ENCODE peak calls at places on chromosomes 7 and 10, in six cellular contexts. B is fibroblast of pulmonary artery, N is KG1, D is HEK293T, A is NCI-H2081, O is ACHN. K is an unnamed sample.

GRCh38 chr10:112559328-112559727 is 112.3 kb downstream of the VTI1A start:
- DNase-seq in B (no peak), N (no peak), D (no peak), A (no peak), O (no peak), K (no peak)

GRCh38 chr10:8438603-8439002 is 384.1 kb downstream of the GATA3 start:
- DNase-seq in B (no peak), N (no peak), D (no peak), A (no peak), O (no peak), K (no peak)

GRCh38 chr7:129438839-129439640 is 4.8 kb downstream of the STRIP2 start:
- DNase-seq in B (peak; percentile 68), N (no peak), D (no peak), A (no peak), O (peak; percentile 82), K (no peak)

GRCh38 chr10:33103980-33104379 is 145.9 kb upstream of the ITGB1 start:
- DNase-seq in B (no peak), N (no peak), D (no peak), A (no peak), O (no peak), K (no peak)

GRCh38 chr7:47792521-47793121 is 155.6 kb downstream of the PKD1L1 start:
- DNase-seq in B (peak; percentile 50), N (no peak), D (no peak), A (no peak), O (peak; percentile 35), K (no peak)

GRCh38 chr7:151692721-151693120 is 173.0 kb upstream of the RHEB start:
- DNase-seq in B (no peak), N (no peak), D (no peak), A (peak; percentile 84), O (no peak), K (no peak)

GRCh38 chr10:132637477-132638129 is 100.0 kb downstream of the INPP5A start:
- DNase-seq in B (peak; percentile 79), N (no peak), D (peak; percentile 81), A (peak; percentile 7), O (peak; percentile 60), K (peak; percentile 68)

GRCh38 chr7:74505426-74506328 is 52.0 kb downstream of the GTF2IRD1 start:
- DNase-seq in B (no peak), N (no peak), D (no peak), A (no peak), O (no peak), K (peak; percentile 77)

GRCh38 chr7:106936236-106936635 is 71.2 kb downstream of the PIK3CG start:
- DNase-seq in B (no peak), N (no peak), D (no peak), A (no peak), O (no peak), K (no peak)

GRCh38 chr7:151016942-151017341 is 7.4 kb downstream of the ATG9B start:
- DNase-seq in B (no peak), N (no peak), D (no peak), A (no peak), O (no peak), K (no peak)

GRCh38 chr10:66783296-66783695 is 142.5 kb upstream of the LRRTM3 start:
- DNase-seq in B (no peak), N (no peak), D (no peak), A (no peak), O (peak; percentile 35), K (no peak)

GRCh38 chr10:75639726-75640125 is 208.3 kb downstream of the LRMDA start:
- DNase-seq in B (no peak), N (no peak), D (no peak), A (no peak), O (no peak), K (no peak)

GRCh38 chr7:5699951-5700384 is 81.5 kb downstream of the RNF216 start:
- DNase-seq in B (no peak), N (no peak), D (no peak), A (peak; percentile 68), O (no peak), K (no peak)

GRCh38 chr7:130721486-130722277 is 12.3 kb downstream of the KLF14 start:
- DNase-seq in B (peak; percentile 89), N (no peak), D (peak; percentile 65), A (peak; percentile 73), O (peak; percentile 73), K (peak; percentile 86)

GRCh38 chr7:100546868-100547800 is 8.1 kb downstream of the AGFG2 start:
- DNase-seq in B (no peak), N (no peak), D (no peak), A (peak; percentile 89), O (no peak), K (no peak)

K was measured in SJCRH30.